ENCODE peak calls at places on chromosomes 13 and 19, in four cellular contexts. L, B, D and V are unnamed samples.

GRCh38 chr19:501646-502045 is 5.4 kb downstream of the MADCAM1 start:
- DNase-seq in D (no peak), L (no peak), B (no peak), V (peak)

GRCh38 chr19:46748325-46749109 is 2.3 kb upstream of the STRN4 start:
- DNase-seq in L (no peak), D (peak), B (peak), V (peak)

GRCh38 chr19:2099054-2099501 is 2.4 kb downstream of the IZUMO4 start:
- DNase-seq in L (no peak), B (no peak), D (no peak), V (no peak)

GRCh38 chr13:44125943-44126469 is 246.3 kb downstream of the LACC1 start:
- DNase-seq in B (no peak), D (no peak), L (no peak), V (no peak)

GRCh38 chr13:102310691-102311432 is 91.0 kb downstream of the FGF14 start:
- DNase-seq in D (peak), B (no peak), L (no peak), V (no peak)

GRCh38 chr13:52845766-52846566 is 2.5 kb downstream of the PCDH8 start:
- DNase-seq in D (no peak), B (peak), L (no peak), V (peak)

GRCh38 chr19:13981021-13981420 is 25.1 kb downstream of the RFX1 start:
- DNase-seq in D (no peak), L (no peak), B (no peak), V (no peak)

GRCh38 chr13:26957163-26957562 is 196.6 kb upstream of the GPR12 start:
- DNase-seq in D (no peak), B (no peak), L (no peak), V (no peak)

GRCh38 chr19:16521715-16522289 is 20.4 kb downstream of the CHERP start:
- DNase-seq in B (no peak), L (no peak), D (no peak), V (no peak)

GRCh38 chr19:58550362-58551122 is 4.4 kb downstream of the CHMP2A start:
- DNase-seq in D (no peak), L (no peak), B (no peak), V (no peak)

GRCh38 chr19:57282011-57282636 is 1.8 kb downstream of the ZNF460 start:
- DNase-seq in L (no peak), D (no peak), B (no peak), V (no peak)

GRCh38 chr13:72952529-72953141 is 106.2 kb upstream of the KLF5 start:
- DNase-seq in B (no peak), D (no peak), L (no peak), V (no peak)

GRCh38 chr13:46577656-46578589 is 25.0 kb downstream of the LRCH1 start:
- DNase-seq in B (no peak), D (peak), L (no peak), V (no peak)

GRCh38 chr13:110398564-110399507 is 91.8 kb downstream of the COL4A2 start:
- DNase-seq in L (no peak), B (no peak), D (no peak), V (no peak)

GRCh38 chr19:18861235-18861634 is 29.5 kb downstream of the UPF1 start:
- DNase-seq in D (no peak), L (no peak), B (no peak), V (no peak)

GRCh38 chr19:56441206-56441792 is 35.8 kb downstream of the ZNF667 start:
- DNase-seq in D (no peak), L (no peak), B (no peak), V (no peak)

GRCh38 chr19:6668696-6669095 is 1.3 kb downstream of the TNFSF14 start:
- DNase-seq in L (no peak), B (no peak), D (no peak), V (no peak)

GRCh38 chr19:12187625-12188024 is 24.7 kb downstream of the ZNF136 start:
- DNase-seq in D (no peak), B (no peak), L (no peak), V (no peak)

GRCh38 chr13:93522486-93522885 is 295.9 kb downstream of the GPC6 start:
- DNase-seq in B (no peak), L (no peak), D (no peak), V (no peak)

GRCh38 chr19:12611361-12611699 is 610 bp downstream of the ZNF791 start:
- DNase-seq in B (peak), L (no peak), D (peak), V (peak)

GRCh38 chr19:49639401-49640112 is 386 bp downstream of the RRAS start:
- DNase-seq in D (no peak), B (peak), L (no peak), V (no peak)

GRCh38 chr19:8489591-8490394 is 12.6 kb downstream of the PRAM1 start:
- DNase-seq in L (no peak), B (no peak), D (no peak), V (peak)

GRCh38 chr13:40613192-40613818 is 53.1 kb downstream of the FOXO1 start:
- DNase-seq in B (peak), L (peak), D (no peak), V (no peak)

GRCh38 chr19:8319807-8320520 is 1.2 kb downstream of the NDUFA7 start:
- DNase-seq in D (no peak), L (no peak), B (no peak), V (no peak)

GRCh38 chr13:93472897-93473296 is 246.3 kb downstream of the GPC6 start:
- DNase-seq in B (no peak), D (no peak), L (no peak), V (no peak)

GRCh38 chr19:40410030-40410389 is 3.2 kb downstream of the PRX start:
- DNase-seq in D (no peak), B (no peak), L (no peak), V (peak)

GRCh38 chr19:45767410-45767880 is 1.6 kb downstream of the SIX5 start:
- DNase-seq in L (no peak), D (peak), B (peak), V (peak)

GRCh38 chr13:26707122-26708006 is 53.2 kb downstream of the GPR12 start:
- DNase-seq in L (no peak), D (peak), B (peak), V (peak)

GRCh38 chr13:24668955-24669354 is 11.3 kb upstream of the ATP12A start:
- DNase-seq in B (peak), D (no peak), L (no peak), V (no peak)

GRCh38 chr13:24042710-24043440 is 117.6 kb upstream of the SPATA13 start:
- DNase-seq in L (no peak), D (no peak), B (no peak), V (no peak)